ENCODE peak calls at places on chromosomes 4 and X, in ten cellular contexts. Y is stromal cell of bone marrow; Z is AG09309; V is cardiac muscle cell; M is C1 segment of cervical spinal cord; W is adrenal gland; R is AG08396; L is GM13977; F is stimulated activated CD4-positive, alpha-beta T cell treated with anti-CD3 and anti-CD28 coated beads, Interleukin-1b, Interleukin-23, amount 100 ng/mL, for 48 hours; A is CD4-positive, alpha-beta T cell. O is an unnamed sample.

GRCh38 chrX:108947205-108947604 is 210.8 kb upstream of the IRS4 start:
- DNase-seq in Y (no peak), F (no peak), M (no peak), W (no peak), A (no peak), V (no peak), Z (no peak), L (no peak), R (no peak), O (no peak)

GRCh38 chr4:97589481-97590196 is 553.6 kb downstream of the STPG2 start:
- DNase-seq in F (no peak), V (no peak), W (no peak), Z (no peak), Y (no peak), R (no peak), L (no peak), M (no peak), A (no peak), O (no peak)

GRCh38 chrX:115894087-115894486 is 276.5 kb upstream of the AGTR2 start:
- DNase-seq in F (no peak), A (no peak), Y (no peak), L (peak), R (peak), V (peak), Z (peak), M (peak), W (peak), O (no peak)

GRCh38 chr4:15034071-15034764 is 31.9 kb downstream of the CPEB2 start:
- DNase-seq in A (no peak), R (no peak), L (no peak), Z (peak), M (no peak), V (peak), Y (no peak), W (no peak), F (no peak), O (no peak)

GRCh38 chr4:118846981-118847380 is 11.1 kb upstream of the SEC24D start:
- DNase-seq in A (no peak), Y (no peak), V (no peak), Z (no peak), R (no peak), W (no peak), M (no peak), F (no peak), L (no peak), O (no peak)

GRCh38 chrX:39065051-39065871 is 264.0 kb downstream of the MID1IP1 start:
- DNase-seq in R (no peak), Z (no peak), F (no peak), V (no peak), L (no peak), W (no peak), A (no peak), Y (no peak), M (peak), O (no peak)

GRCh38 chrX:53939127-53939526 is 105.1 kb downstream of the PHF8 start:
- DNase-seq in M (no peak), V (peak), A (no peak), Y (no peak), Z (no peak), W (no peak), F (no peak), R (no peak), L (no peak), O (no peak)

GRCh38 chr4:80608285-80608980 is 272.9 kb downstream of the CFAP299 start:
- DNase-seq in M (no peak), Y (peak), W (no peak), L (no peak), A (no peak), R (no peak), F (no peak), V (no peak), Z (peak), O (no peak)

GRCh38 chr4:102554482-102554881 is 53.3 kb downstream of the NFKB1 start:
- DNase-seq in Y (peak), Z (no peak), M (no peak), V (peak), L (no peak), W (no peak), R (peak), A (no peak), F (no peak), O (no peak)

GRCh38 chr4:7540216-7540615 is 105.5 kb upstream of the PSAPL1 start:
- DNase-seq in M (no peak), L (no peak), R (no peak), V (no peak), Z (no peak), W (no peak), A (no peak), Y (no peak), F (no peak), O (no peak)

O was measured in T follicular helper cell.